ENCODE peak calls at places on chromosomes 5 and 9, in five cellular contexts. C, Q, D, U and N are unnamed samples.

GRCh38 chr5:140150201-140150600 is 24.5 kb downstream of the IGIP start:
- DNase-seq in C (no peak), Q (no peak), D (no peak), U (no peak), N (no peak)

GRCh38 chr9:35797311-35798109 is 6.1 kb downstream of the NPR2 start:
- DNase-seq in C (no peak), Q (no peak), D (no peak), U (no peak), N (no peak)

GRCh38 chr9:22232971-22233370 is 213.7 kb upstream of the DMRTA1 start:
- DNase-seq in C (no peak), Q (no peak), D (no peak), U (no peak), N (no peak)

GRCh38 chr5:55154893-55155292 is 5.1 kb upstream of the GPX8 start:
- DNase-seq in C (no peak), Q (no peak), D (no peak), U (no peak), N (no peak)

GRCh38 chr5:111762895-111763294 is 5.9 kb upstream of the NREP start:
- DNase-seq in C (no peak), Q (no peak), D (no peak), U (no peak), N (no peak)

GRCh38 chr5:36708996-36709395 is 102.6 kb downstream of the SLC1A3 start:
- DNase-seq in C (no peak), Q (no peak), D (no peak), U (no peak), N (no peak)

GRCh38 chr5:143843461-143843860 is 31.5 kb downstream of the HMHB1 start:
- DNase-seq in C (no peak), Q (no peak), D (no peak), U (no peak), N (no peak)

GRCh38 chr9:34124103-34124502 is 2.4 kb downstream of the DCAF12 start:
- DNase-seq in C (no peak), Q (no peak), D (no peak), U (no peak), N (no peak)

GRCh38 chr5:133552925-133553525 is 59.3 kb downstream of the FSTL4 start:
- DNase-seq in C (peak), Q (peak), D (peak), U (peak), N (peak)

GRCh38 chr5:72018158-72018803 is 89.0 kb upstream of the MAP1B start:
- DNase-seq in C (peak), Q (peak), D (peak), U (peak), N (no peak)

GRCh38 chr5:73318308-73318719 is 130.3 kb downstream of the FOXD1 start:
- DNase-seq in C (no peak), Q (no peak), D (no peak), U (no peak), N (peak)

GRCh38 chr9:4849364-4849763 is 56.6 kb downstream of the RCL1 start:
- DNase-seq in C (no peak), Q (no peak), D (peak), U (no peak), N (no peak)

GRCh38 chr5:36651775-36652685 is 45.6 kb downstream of the SLC1A3 start:
- DNase-seq in C (no peak), Q (no peak), D (no peak), U (no peak), N (peak)

GRCh38 chr5:38462972-38463633 is 93.3 kb downstream of the LIFR start:
- DNase-seq in C (no peak), Q (no peak), D (no peak), U (no peak), N (no peak)

GRCh38 chr9:104342552-104342951 is 161.5 kb upstream of the OR13F1 start:
- DNase-seq in C (no peak), Q (no peak), D (no peak), U (no peak), N (no peak)

GRCh38 chr5:111299831-111300432 is 75.7 kb downstream of the CAMK4 start:
- DNase-seq in C (no peak), Q (no peak), D (no peak), U (no peak), N (no peak)

GRCh38 chr5:148347706-148348105 is 12.3 kb downstream of the SPINK9 start:
- DNase-seq in C (no peak), Q (no peak), D (no peak), U (no peak), N (no peak)

GRCh38 chr9:16191691-16192402 is 639.0 kb downstream of the CCDC171 start:
- DNase-seq in C (peak), Q (peak), D (peak), U (peak), N (peak)

GRCh38 chr9:90445391-90445790 is 197.2 kb downstream of the DIRAS2 start:
- DNase-seq in C (no peak), Q (no peak), D (no peak), U (no peak), N (no peak)

GRCh38 chr9:105405514-105406131 is 42.2 kb upstream of the FSD1L start:
- DNase-seq in C (no peak), Q (no peak), D (no peak), U (no peak), N (peak)

GRCh38 chr5:116495786-116496185 is 78.8 kb downstream of the SEMA6A start:
- DNase-seq in C (no peak), Q (no peak), D (no peak), U (no peak), N (no peak)

GRCh38 chr5:68528877-68529276 is 313.3 kb downstream of the PIK3R1 start:
- DNase-seq in C (no peak), Q (no peak), D (no peak), U (no peak), N (no peak)

GRCh38 chr5:179795049-179795862 is 1.5 kb downstream of the LTC4S start:
- DNase-seq in C (no peak), Q (peak), D (no peak), U (no peak), N (no peak)

GRCh38 chr5:91119941-91120850 is 262.9 kb downstream of the ARRDC3 start:
- DNase-seq in C (no peak), Q (no peak), D (no peak), U (no peak), N (no peak)

GRCh38 chr9:127983847-127984289 is 3.1 kb upstream of the EEIG1 start:
- DNase-seq in C (no peak), Q (no peak), D (no peak), U (no peak), N (no peak)

GRCh38 chr5:37198066-37198465 is 51.1 kb downstream of the CPLANE1 start:
- DNase-seq in C (no peak), Q (no peak), D (no peak), U (no peak), N (no peak)

GRCh38 chr5:139657363-139658321 is 9.5 kb downstream of the CXXC5 start:
- DNase-seq in C (no peak), Q (no peak), D (no peak), U (no peak), N (no peak)

GRCh38 chr9:89368550-89368949 is 50.2 kb downstream of the SECISBP2 start:
- DNase-seq in C (no peak), Q (no peak), D (no peak), U (no peak), N (no peak)

GRCh38 chr9:68690088-68690487 is 15.0 kb upstream of the PIP5K1B start:
- DNase-seq in C (no peak), Q (no peak), D (no peak), U (no peak), N (no peak)

GRCh38 chr5:139667730-139668063 is 19.5 kb downstream of the CXXC5 start:
- DNase-seq in C (no peak), Q (peak), D (no peak), U (no peak), N (no peak)

GRCh38 chr5:11013793-11014192 is 252.8 kb upstream of the DAP start:
- DNase-seq in C (no peak), Q (no peak), D (no peak), U (no peak), N (no peak)

GRCh38 chr5:68460147-68460760 is 244.7 kb downstream of the PIK3R1 start:
- DNase-seq in C (peak), Q (peak), D (peak), U (peak), N (peak)

GRCh38 chr5:103569313-103570060 is 6.9 kb upstream of the NUDT12 start:
- DNase-seq in C (no peak), Q (no peak), D (no peak), U (no peak), N (no peak)

GRCh38 chr5:1743769-1744085 is 55.9 kb downstream of the MRPL36 start:
- DNase-seq in C (no peak), Q (no peak), D (no peak), U (no peak), N (no peak)

GRCh38 chr9:84780385-84780784 is 110.9 kb downstream of the NTRK2 start:
- DNase-seq in C (no peak), Q (no peak), D (no peak), U (no peak), N (no peak)

GRCh38 chr5:4579679-4580078 is 560.5 kb upstream of the ADAMTS16 start:
- DNase-seq in C (no peak), Q (no peak), D (no peak), U (no peak), N (no peak)

GRCh38 chr9:134327671-134328231 is 1.5 kb downstream of the RXRA start:
- DNase-seq in C (no peak), Q (no peak), D (no peak), U (no peak), N (no peak)
- TF ChIP-seq JUND in C (no peak), Q (no peak), D (no peak), U (no peak), N (no peak)

GRCh38 chr5:159107308-159107707 is 7.6 kb upstream of the EBF1 start:
- DNase-seq in C (no peak), Q (no peak), D (no peak), U (no peak), N (no peak)

GRCh38 chr5:159106193-159106568 is 6.5 kb upstream of the EBF1 start:
- DNase-seq in C (no peak), Q (no peak), D (no peak), U (no peak), N (no peak)

GRCh38 chr5:159105318-159106053 is 5.8 kb upstream of the EBF1 start:
- DNase-seq in C (no peak), Q (no peak), D (no peak), U (no peak), N (no peak)

GRCh38 chr5:159104759-159105317 is 5.1 kb upstream of the EBF1 start:
- DNase-seq in C (no peak), Q (no peak), D (no peak), U (no peak), N (no peak)

GRCh38 chr5:159106569-159107282 is 7.0 kb upstream of the EBF1 start:
- DNase-seq in C (peak), Q (peak), D (peak), U (peak), N (peak)
- TF ChIP-seq JUND in C (no peak), Q (no peak), D (no peak), U (no peak), N (no peak)

GRCh38 chr5:79202076-79202475 is 33.9 kb upstream of the JMY start:
- DNase-seq in C (no peak), Q (no peak), D (no peak), U (peak), N (no peak)
- TF ChIP-seq JUND in C (no peak), Q (peak), D (no peak), U (peak), N (no peak)

GRCh38 chr9:94806307-94806893 is 79.9 kb downstream of the AOPEP start:
- DNase-seq in C (no peak), Q (no peak), D (no peak), U (no peak), N (no peak)
- TF ChIP-seq JUND in C (no peak), Q (no peak), D (no peak), U (no peak), N (no peak)

GRCh38 chr5:124889850-124890249 is 143.4 kb upstream of the ZNF608 start:
- DNase-seq in C (no peak), Q (no peak), D (no peak), U (no peak), N (no peak)

GRCh38 chr5:124887223-124887622 is 140.8 kb upstream of the ZNF608 start:
- DNase-seq in C (no peak), Q (no peak), D (no peak), U (no peak), N (no peak)

GRCh38 chr5:124888622-124889521 is 142.4 kb upstream of the ZNF608 start:
- DNase-seq in C (no peak), Q (no peak), D (no peak), U (no peak), N (no peak)

GRCh38 chr5:124889522-124889828 is 143.0 kb upstream of the ZNF608 start:
- DNase-seq in C (no peak), Q (no peak), D (no peak), U (no peak), N (no peak)

DNA sequence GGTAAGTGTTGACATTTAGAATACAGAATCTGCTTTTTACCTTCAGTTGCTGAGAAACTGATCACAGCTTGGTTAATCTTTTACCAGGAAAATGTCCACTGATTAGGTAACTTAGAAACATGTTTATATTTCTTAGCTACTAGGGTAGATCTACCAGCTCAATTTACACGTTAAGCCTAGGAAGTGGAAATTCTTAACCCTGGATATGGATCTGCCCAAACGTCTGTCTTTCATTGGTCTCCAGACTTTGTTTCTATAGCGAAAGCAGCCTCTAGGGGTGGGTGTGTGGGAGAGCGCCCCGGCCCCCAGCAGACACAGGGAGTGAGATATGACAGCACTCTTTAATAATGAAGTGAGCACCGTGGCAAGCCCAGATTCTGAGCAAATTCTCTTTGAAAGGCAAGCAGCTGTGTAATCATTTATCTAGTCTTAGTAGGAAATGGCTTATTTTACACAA is 141.6 kb upstream of the ZNF608 start:
- DNase-seq in C (no peak), Q (peak), D (peak), U (no peak), N (no peak)
- TF ChIP-seq JUND in C (no peak), Q (no peak), D (no peak), U (no peak), N (no peak)